ENCODE peak calls at places on chromosomes 11 and 22, in ten cellular contexts. W, F, A, Y, Q, V, O, N, T and U are unnamed samples. For H3K27me3, the result is how much of the 10 kb centered on the place peaks cover.

GRCh38 chr11:57324154-57324885 is 432 bp downstream of the TNKS1BP1 start:
- DNase-seq in N (no peak), Q (no peak), A (peak), O (peak), Y (peak), W (peak), T (peak), V (peak), F (peak), U (no peak)

GRCh38 chr11:129380413-129380812 is 4.8 kb downstream of the BARX2 start:
- DNase-seq in O (no peak), Y (no peak), F (no peak), A (no peak), N (no peak), W (no peak), T (no peak), V (no peak), Q (no peak), U (no peak)

GRCh38 chr22:48366591-48366990 is 1461.1 kb downstream of the BRD1 start:
- DNase-seq in O (peak), V (no peak), A (no peak), Q (no peak), N (no peak), Y (no peak), T (no peak), F (no peak), W (no peak), U (no peak)

GRCh38 chr11:110355011-110355744 is 58.8 kb upstream of the RDX start:
- DNase-seq in Y (no peak), W (no peak), F (no peak), Q (peak), V (no peak), T (peak), N (no peak), A (no peak), O (no peak), U (no peak)

GRCh38 chr11:101096036-101096704 is 33.4 kb downstream of the PGR start:
- DNase-seq in V (no peak), N (no peak), Y (no peak), O (peak), T (no peak), A (no peak), W (peak), Q (no peak), F (no peak), U (no peak)

GRCh38 chr22:37848587-37849088 is 581 bp upstream of the EIF3L start:
- DNase-seq in O (no peak), Y (no peak), V (peak), T (peak), A (peak), N (no peak), F (peak), Q (peak), W (peak), U (no peak)

GRCh38 chr11:46290598-46291309 is 13.3 kb downstream of the CREB3L1 start:
- DNase-seq in A (peak), W (peak), N (peak), F (peak), T (peak), O (peak), V (peak), Y (peak), Q (no peak), U (no peak)

GRCh38 chr11:6531267-6531752 is 34.2 kb downstream of the DNHD1 start:
- DNase-seq in Q (peak), N (no peak), W (peak), V (peak), O (no peak), T (peak), Y (no peak), A (peak), F (peak), U (no peak)

GRCh38 chr11:121372671-121373429 is 79.3 kb upstream of the SORL1 start:
- DNase-seq in A (no peak), W (no peak), O (no peak), N (no peak), Y (no peak), Q (no peak), V (no peak), T (no peak), F (no peak), U (no peak)

GRCh38 chr22:49923445-49923844 is 5.0 kb downstream of the CRELD2 start:
- DNase-seq in T (no peak), A (no peak), Y (no peak), F (no peak), N (no peak), Q (no peak), O (no peak), V (no peak), W (no peak), U (no peak)

GRCh38 chr11:27183672-27184457 is 143.2 kb downstream of the BBOX1 start:
- DNase-seq in V (peak), F (peak), T (peak), N (peak), Q (peak), O (peak), Y (peak), W (peak), A (peak), U (no peak)

GRCh38 chr11:70437111-70437784 is 38.9 kb downstream of the CTTN start:
- DNase-seq in F (no peak), Y (no peak), N (no peak), A (no peak), Q (no peak), W (no peak), T (no peak), V (no peak), O (no peak), U (no peak)

GRCh38 chr11:125167292-125167953 is 2.9 kb downstream of the PKNOX2 start:
- DNase-seq in T (peak), Y (no peak), F (no peak), O (no peak), W (no peak), N (no peak), V (peak), Q (no peak), A (no peak), U (no peak)

GRCh38 chr11:111944651-111945051 is 7.5 kb downstream of the DIXDC1 start:
- DNase-seq in Y (no peak), W (no peak), Q (no peak), O (no peak), T (no peak), V (peak), A (no peak), N (no peak), F (no peak), U (no peak)

GRCh38 chr22:48835857-48836672 is 991.6 kb downstream of the BRD1 start:
- DNase-seq in Q (no peak), N (no peak), O (no peak), W (no peak), T (no peak), F (no peak), Y (no peak), A (no peak), V (no peak), U (no peak)

GRCh38 chr22:19868773-19869471 is 14.2 kb upstream of the GNB1L start:
- DNase-seq in Q (no peak), N (no peak), A (no peak), T (no peak), O (no peak), V (no peak), F (no peak), Y (peak), W (no peak), U (no peak)

DNA sequence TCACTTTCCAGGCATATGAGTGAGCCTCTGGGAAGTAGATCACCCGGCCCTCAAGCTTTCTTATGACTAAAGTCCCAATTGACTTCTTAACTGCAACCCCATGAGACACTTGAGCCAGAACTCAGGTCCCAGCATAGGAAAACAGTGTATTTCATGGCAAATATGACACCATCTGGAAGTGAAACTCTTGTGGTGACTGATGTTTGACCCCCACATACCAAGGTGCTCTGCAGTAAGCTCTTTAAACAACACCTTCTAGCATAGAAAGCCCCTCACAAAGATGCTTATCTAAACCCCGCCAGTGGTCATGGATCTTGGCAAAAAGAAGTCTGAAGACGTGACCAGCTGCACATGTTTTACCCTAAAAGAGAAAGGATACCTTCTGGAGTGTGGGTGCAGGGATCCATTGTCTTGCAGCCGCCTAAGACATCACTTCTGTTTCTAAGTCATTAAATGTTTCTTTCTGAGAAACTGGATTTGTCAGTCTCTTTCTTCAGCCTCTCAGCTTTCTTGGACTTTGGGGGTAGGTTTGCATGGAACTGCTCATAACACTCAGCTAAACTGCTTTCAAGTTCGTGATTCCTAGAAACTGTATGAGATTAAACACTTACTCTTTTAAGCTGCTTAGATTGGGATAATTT is 7.4 kb upstream of the PELI3 start:
- DNase-seq in W (no peak), T (no peak), A (no peak), O (no peak), Y (no peak), F (no peak), Q (no peak), V (peak), N (no peak), U (no peak)
- H3K4me3 ChIP-seq in W (no peak), T (no peak), A (no peak), O (no peak), Y (no peak), F (no peak), Q (no peak), V (no peak), N (no peak), U (no peak)

DNA sequence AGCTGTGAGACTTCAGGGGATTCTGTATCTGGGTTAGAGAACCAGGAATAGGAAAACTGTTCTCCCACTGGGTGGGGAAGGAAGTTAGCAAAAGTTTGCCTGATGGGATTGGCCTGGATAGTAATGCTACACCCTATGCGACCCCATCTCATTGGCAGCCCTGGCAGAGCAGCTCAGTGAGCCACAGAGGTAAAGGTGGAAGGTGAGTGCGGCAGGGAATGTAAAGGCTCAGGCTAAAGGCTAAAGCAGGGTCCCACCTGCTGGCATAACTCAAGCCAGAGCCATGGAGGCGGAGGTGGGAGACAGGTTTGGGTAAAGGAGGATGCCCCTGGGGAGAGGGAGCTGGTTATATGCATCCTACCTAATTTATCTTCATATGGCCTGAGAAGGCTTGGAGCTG is 18.7 kb downstream of the SSH3 start:
- DNase-seq in Q (no peak), N (no peak), V (no peak), Y (no peak), W (no peak), T (no peak), F (no peak), A (peak), O (no peak), U (no peak)
- H3K27ac ChIP-seq in Q (no peak), N (no peak), V (no peak), Y (no peak), W (no peak), T (no peak), F (no peak), A (no peak), O (no peak), U (no peak)

GRCh38 chr11:119602745-119603373 is 126.1 kb downstream of the NECTIN1 start:
- DNase-seq in Y (no peak), O (no peak), A (no peak), W (no peak), V (no peak), F (no peak), T (no peak), Q (peak), N (no peak), U (no peak)
- H3K27me3 ChIP-seq in Y (under half), O (under half), A (half or more), W (under half), V (under half), F (under half), T (under half), Q (under half), N (under half), U (under half)

DNA sequence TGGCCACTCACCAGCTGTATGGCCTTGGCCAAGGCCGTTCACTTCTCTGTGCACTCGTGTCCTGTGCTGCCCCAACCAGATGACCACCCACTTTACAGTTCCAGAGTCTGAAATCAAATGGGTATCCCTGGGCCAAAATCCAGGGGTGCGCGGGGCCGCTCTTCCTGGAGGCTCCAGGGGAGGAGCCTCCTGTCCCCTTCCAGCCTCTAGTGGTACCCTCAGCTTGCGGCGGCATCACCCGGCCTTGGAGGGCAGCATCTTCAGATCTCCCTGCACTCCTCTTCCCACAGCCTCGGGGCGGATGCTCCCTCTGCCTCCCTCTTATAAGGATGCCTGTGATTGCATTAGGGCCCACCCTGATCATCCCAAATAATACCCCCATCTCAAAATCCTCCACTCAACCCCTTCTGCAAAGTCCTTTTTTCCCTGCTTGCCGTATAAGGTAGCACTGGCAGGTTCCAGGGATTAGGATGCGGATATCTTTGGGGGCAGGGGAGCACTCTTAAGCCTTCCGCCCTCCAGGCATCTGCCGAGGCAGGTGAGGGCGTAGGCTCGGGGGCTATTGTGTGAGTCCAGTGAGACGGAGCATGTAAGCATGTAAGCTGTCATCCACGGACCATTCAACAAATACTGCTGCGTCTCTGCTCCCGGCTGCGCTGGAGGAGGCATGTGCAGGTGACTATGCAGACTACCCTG is 24.4 kb upstream of the SHISAL1 start:
- DNase-seq in Y (no peak), V (no peak), F (no peak), O (no peak), T (peak), N (no peak), A (no peak), Q (no peak), W (no peak), U (no peak)
- H3K4me3 ChIP-seq in Y (no peak), V (no peak), F (no peak), O (no peak), T (no peak), N (no peak), A (no peak), Q (no peak), W (no peak), U (no peak)

DNA sequence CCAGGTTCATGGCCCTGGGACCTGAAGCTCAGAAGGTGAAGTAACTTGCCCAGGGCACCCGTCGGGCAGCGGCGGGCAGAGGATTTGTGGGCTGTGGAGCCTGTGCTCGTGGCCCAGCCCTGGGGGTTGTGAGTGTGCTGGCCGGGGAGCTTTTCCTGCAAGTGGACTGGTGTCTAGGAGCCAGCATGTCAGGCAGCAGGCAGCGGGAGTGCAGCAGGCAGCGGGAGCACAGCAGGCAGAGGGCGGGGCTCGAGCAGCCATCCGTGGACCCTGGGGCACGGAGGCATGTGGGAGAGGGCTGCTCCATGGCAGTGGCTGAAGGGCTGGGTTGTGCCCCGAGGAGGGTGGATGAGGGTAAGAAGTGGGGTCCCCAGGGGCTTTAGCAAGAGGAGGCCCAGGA is 72.7 kb upstream of the PPP6R3 start:
- DNase-seq in V (no peak), N (no peak), O (no peak), Q (no peak), A (no peak), Y (no peak), F (no peak), T (no peak), W (no peak), U (no peak)
- H3K27ac ChIP-seq in V (no peak), N (no peak), O (no peak), Q (no peak), A (no peak), Y (no peak), F (no peak), T (no peak), W (no peak), U (no peak)

GRCh38 chr11:117044287-117045035 is 53.8 kb downstream of the SIK3 start:
- DNase-seq in W (no peak), Q (no peak), V (no peak), N (no peak), Y (no peak), O (no peak), A (no peak), T (no peak), F (no peak), U (no peak)
- H3K27me3 ChIP-seq in W (under half), Q (under half), V (under half), N (under half), Y (under half), O (under half), A (under half), T (under half), F (under half), U (under half)

GRCh38 chr11:126417463-126417862 is 62.0 kb downstream of the ST3GAL4 start:
- DNase-seq in F (no peak), W (no peak), A (no peak), Q (no peak), O (no peak), V (no peak), N (no peak), T (no peak), Y (no peak), U (no peak)

GRCh38 chr11:126414615-126415014 is 59.1 kb downstream of the ST3GAL4 start:
- DNase-seq in A (no peak), F (no peak), T (no peak), Q (no peak), W (no peak), N (no peak), O (no peak), V (no peak), Y (no peak), U (no peak)

GRCh38 chr11:126415669-126416420 is 60.4 kb downstream of the ST3GAL4 start:
- DNase-seq in A (no peak), Q (no peak), N (no peak), Y (peak), T (no peak), W (no peak), O (peak), F (no peak), V (no peak), U (no peak)

GRCh38 chr11:126415128-126415527 is 59.6 kb downstream of the ST3GAL4 start:
- DNase-seq in Y (peak), Q (no peak), V (no peak), F (no peak), T (no peak), W (no peak), A (no peak), N (peak), O (peak), U (no peak)

GRCh38 chr11:126416542-126417090 is 61.1 kb downstream of the ST3GAL4 start:
- DNase-seq in Q (no peak), O (peak), Y (peak), W (no peak), T (peak), N (no peak), V (peak), F (peak), A (no peak), U (peak)
- H3K4me3 ChIP-seq in Q (no peak), O (peak), Y (peak), W (no peak), T (peak), N (peak), V (peak), F (no peak), A (no peak), U (peak)

GRCh38 chr11:76368497-76368896 is 12.4 kb downstream of the THAP12 start:
- DNase-seq in T (no peak), V (no peak), F (no peak), Y (no peak), N (no peak), W (no peak), Q (no peak), A (no peak), O (no peak), U (no peak)
- H3K27ac ChIP-seq in T (no peak), V (no peak), F (no peak), Y (peak), N (no peak), W (no peak), Q (no peak), A (no peak), O (no peak), U (no peak)